ENCODE peak calls at places on chromosome 9, in seven cellular contexts. U is A549; V is ovary; L is hepatocyte; C is naive thymus-derived CD4-positive, alpha-beta T cell; O is psoas muscle; G is CD4-positive, alpha-beta memory T cell. R is an unnamed sample.
A peak's percentile ranks its signal among the peaks of the same experiment; 100 is the strongest.

GRCh38 chr9:9612270-9612669 is 1000.5 kb downstream of the PTPRD start:
- DNase-seq in O (no peak), V (no peak), L (no peak), U (no peak), G (no peak), C (peak; percentile 26), R (no peak)

GRCh38 chr9:88322906-88323566 is 65.2 kb upstream of the SPIN1 start:
- DNase-seq in U (no peak), G (peak; percentile 79), C (peak; percentile 84), O (no peak), L (no peak), V (no peak), R (peak; percentile 29)

GRCh38 chr9:33813712-33814641 is 3.0 kb upstream of the UBE2R2 start:
- DNase-seq in C (peak; percentile 74), O (no peak), G (peak; percentile 43), L (peak; percentile 63), U (peak; percentile 62), V (no peak), R (no peak)

GRCh38 chr9:4886698-4887097 is 94.0 kb downstream of the RCL1 start:
- DNase-seq in L (no peak), O (no peak), V (no peak), C (no peak), U (no peak), G (no peak), R (no peak)

GRCh38 chr9:14652729-14653377 is 40.4 kb downstream of the ZDHHC21 start:
- DNase-seq in C (no peak), O (no peak), V (no peak), G (no peak), L (peak; percentile 66), U (no peak), R (no peak)

GRCh38 chr9:36151306-36152210 is 15.0 kb downstream of the GLIPR2 start:
- DNase-seq in G (peak; percentile 96), C (peak; percentile 89), U (no peak), O (peak; percentile 54), L (no peak), V (no peak), R (peak; percentile 81)

GRCh38 chr9:124947727-124948391 is 7.0 kb upstream of the GOLGA1 start:
- DNase-seq in G (no peak), V (no peak), O (no peak), L (no peak), C (no peak), U (no peak), R (no peak)

GRCh38 chr9:35186524-35186923 is 24.7 kb downstream of the UNC13B start:
- DNase-seq in G (no peak), L (no peak), V (no peak), O (no peak), U (no peak), C (no peak), R (no peak)

GRCh38 chr9:35666045-35666444 is 1.1 kb upstream of the ARHGEF39 start:
- DNase-seq in C (no peak), O (no peak), U (no peak), V (no peak), G (no peak), L (no peak), R (no peak)

GRCh38 chr9:32589083-32589713 is 16.2 kb upstream of the NDUFB6 start:
- DNase-seq in U (peak; percentile 53), C (peak; percentile 28), L (peak; percentile 60), V (no peak), O (no peak), G (no peak), R (no peak)

GRCh38 chr9:97938081-97938644 is at the start of gene HEMGN:
- DNase-seq in V (no peak), O (no peak), L (no peak), G (peak; percentile 80), U (no peak), C (peak; percentile 71), R (peak; percentile 19)

GRCh38 chr9:108933231-108933630 is 693 bp downstream of the ELP1 start:
- DNase-seq in C (no peak), U (no peak), O (no peak), L (no peak), V (no peak), G (no peak), R (no peak)

GRCh38 chr9:14131353-14132088 is 182.4 kb downstream of the NFIB start:
- DNase-seq in L (no peak), C (no peak), O (no peak), G (no peak), V (no peak), U (no peak), R (no peak)

GRCh38 chr9:112858625-112859147 is 32.0 kb downstream of the SLC46A2 start:
- DNase-seq in V (no peak), U (no peak), O (no peak), L (no peak), G (no peak), C (no peak), R (no peak)

GRCh38 chr9:37036237-37037136 is 2.4 kb upstream of the PAX5 start:
- DNase-seq in L (peak; percentile 50), C (peak; percentile 53), V (peak; percentile 20), G (no peak), U (no peak), O (no peak), R (no peak)

GRCh38 chr9:11192993-11193392 is 580.2 kb upstream of the PTPRD start:
- DNase-seq in V (no peak), G (no peak), L (no peak), O (no peak), C (no peak), U (no peak), R (no peak)

GRCh38 chr9:11194249-11194648 is 581.4 kb upstream of the PTPRD start:
- DNase-seq in O (no peak), U (no peak), V (no peak), L (no peak), C (no peak), G (no peak), R (no peak)

DNA sequence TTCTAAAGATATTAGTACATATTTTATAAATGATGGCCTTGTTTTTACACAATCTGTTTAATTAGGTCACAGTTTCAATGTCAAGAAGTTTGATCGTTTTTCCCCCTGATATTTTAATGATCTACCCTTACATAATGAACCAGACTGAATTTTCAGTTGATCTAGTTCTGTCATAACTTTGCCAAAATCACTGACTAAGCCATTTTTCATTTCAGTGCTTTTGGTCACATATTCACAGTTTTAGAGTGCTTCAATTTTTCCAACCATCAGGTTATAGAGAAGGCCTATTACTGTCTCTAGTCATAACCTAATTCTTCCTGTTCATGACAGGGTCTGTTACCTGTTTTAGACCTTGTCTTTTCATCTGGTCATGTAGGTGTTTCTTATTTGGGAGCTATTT is 577.9 kb upstream of the PTPRD start:
- DNase-seq in O (no peak), C (no peak), U (no peak), V (no peak), G (no peak), L (no peak), R (no peak)
- H3K9me3 ChIP-seq in O (no peaks in the 10 kb centered on the region), C (peaks cover 9% of the 10 kb centered on the region), U (no peaks in the 10 kb centered on the region), V (no peaks in the 10 kb centered on the region), G (no peaks in the 10 kb centered on the region), L (no peaks in the 10 kb centered on the region), R (no peaks in the 10 kb centered on the region)

GRCh38 chr9:92846662-92847145 is 31.1 kb downstream of the ZNF484 start:
- DNase-seq in G (no peak), C (peak; percentile 11), U (no peak), L (no peak), V (no peak), O (no peak), R (no peak)
- H3K9me3 ChIP-seq in G (no peaks in the 10 kb centered on the region), C (peaks cover 65% of the 10 kb centered on the region), U (peaks cover 93% of the 10 kb centered on the region), L (peaks cover 52% of the 10 kb centered on the region), V (no peaks in the 10 kb centered on the region), O (peaks cover 82% of the 10 kb centered on the region), R (peaks cover 33% of the 10 kb centered on the region)

DNA sequence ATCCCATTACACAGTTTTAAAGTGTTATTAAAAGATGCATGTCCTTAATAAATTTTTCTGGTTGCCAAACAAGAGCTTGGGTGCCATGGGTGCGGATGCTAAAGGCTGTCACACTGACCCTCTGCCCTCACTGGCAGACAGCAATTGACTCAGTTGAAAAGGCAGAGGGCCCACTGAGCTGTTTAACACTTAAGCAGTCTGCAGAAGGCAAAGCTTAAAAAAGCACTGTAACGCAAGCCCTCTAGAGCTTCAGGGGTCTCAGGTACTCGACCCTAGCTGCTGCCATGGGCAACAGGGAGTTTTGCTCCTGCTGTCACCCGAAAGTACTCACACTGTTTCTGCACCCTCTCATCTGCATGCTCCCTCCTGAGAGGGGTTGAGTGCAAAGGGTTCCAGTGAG is 726.4 kb upstream of the TYRP1 start:
- DNase-seq in U (no peak), C (no peak), L (no peak), V (no peak), G (no peak), O (no peak), R (no peak)
- H3K9me3 ChIP-seq in U (no peaks in the 10 kb centered on the region), C (no peaks in the 10 kb centered on the region), L (no peaks in the 10 kb centered on the region), V (no peaks in the 10 kb centered on the region), G (no peaks in the 10 kb centered on the region), O (no peaks in the 10 kb centered on the region), R (no peaks in the 10 kb centered on the region)

DNA sequence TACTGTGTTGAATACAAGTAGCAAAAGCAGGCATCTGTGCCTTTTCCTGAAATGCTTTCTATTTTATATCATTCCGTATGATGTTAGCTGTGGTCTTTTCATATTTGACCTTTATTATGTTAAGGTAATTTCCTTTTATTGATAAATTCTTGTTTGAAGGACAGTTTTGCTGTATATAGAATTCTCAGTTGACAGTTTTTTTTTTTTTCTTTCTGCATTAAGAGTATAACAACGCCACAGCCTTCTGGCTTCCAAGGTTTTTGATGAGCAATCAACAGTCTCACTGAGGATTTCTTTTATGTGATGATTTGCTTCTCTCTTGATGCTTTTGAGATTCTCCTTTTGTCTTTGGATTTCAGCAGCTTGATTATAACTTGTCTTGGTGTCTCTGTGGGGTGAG is 23.6 kb downstream of the ZNF483 start:
- DNase-seq in U (no peak), C (no peak), L (no peak), V (no peak), G (no peak), O (no peak), R (no peak)
- H3K9me3 ChIP-seq in U (peaks cover 92% of the 10 kb centered on the region), C (peaks cover 58% of the 10 kb centered on the region), L (peaks cover 29% of the 10 kb centered on the region), V (peaks cover 11% of the 10 kb centered on the region), G (no peaks in the 10 kb centered on the region), O (peaks cover 65% of the 10 kb centered on the region), R (peaks cover 34% of the 10 kb centered on the region)

DNA sequence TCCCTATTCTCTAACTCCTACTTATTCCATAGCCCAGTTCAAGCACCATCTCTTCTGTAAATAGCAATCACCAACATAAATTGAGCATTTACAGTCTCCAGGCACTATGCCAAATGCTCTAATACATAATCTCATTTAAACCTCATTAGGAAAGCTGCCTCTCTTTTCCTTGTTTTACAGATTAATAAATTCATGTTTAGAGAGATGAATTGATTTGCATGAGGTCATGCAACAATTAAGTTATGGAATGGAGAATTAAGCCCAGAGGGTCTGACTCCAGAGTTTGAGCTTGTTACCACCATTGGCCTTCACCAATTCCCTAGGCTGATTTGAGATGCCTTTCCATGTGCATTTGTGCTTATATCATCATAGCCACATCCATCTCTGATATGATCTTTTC is 23.4 kb upstream of the RFX3 start:
- DNase-seq in L (no peak), C (no peak), G (no peak), U (no peak), O (no peak), V (no peak), R (no peak)
- H3K9me3 ChIP-seq in L (no peaks in the 10 kb centered on the region), C (no peaks in the 10 kb centered on the region), G (no peaks in the 10 kb centered on the region), U (no peaks in the 10 kb centered on the region), O (no peaks in the 10 kb centered on the region), V (no peaks in the 10 kb centered on the region), R (no peaks in the 10 kb centered on the region)

GRCh38 chr9:105737205-105737604 is 42.9 kb downstream of the TMEM38B start:
- DNase-seq in G (no peak), C (no peak), O (no peak), V (no peak), L (no peak), U (no peak), R (no peak)
- H3K9me3 ChIP-seq in G (no peaks in the 10 kb centered on the region), C (peaks cover 17% of the 10 kb centered on the region), O (peaks cover 31% of the 10 kb centered on the region), V (no peaks in the 10 kb centered on the region), L (peaks cover 15% of the 10 kb centered on the region), U (peaks cover 19% of the 10 kb centered on the region), R (peaks cover 2% of the 10 kb centered on the region)

R was measured in T-helper 17 cell.